ENCODE peak calls at places on chromosome 5, in six cellular contexts. Z is Panc1, C is SK-N-MC, Y is stomach, B is K562, S is sigmoid colon. I is an unnamed sample.
A peak's percentile ranks its signal among the peaks of the same experiment; 100 is the strongest.

GRCh38 chr5:56328753-56329560 is 95.8 kb upstream of the ANKRD55 start:
- DNase-seq in Z (no peak), B (no peak), Y (no peak), S (no peak), C (no peak), I (no peak)

GRCh38 chr5:6448141-6448491 is 543 bp upstream of the UBE2QL1 start:
- DNase-seq in S (no peak), B (no peak), Z (no peak), C (no peak), Y (no peak), I (no peak)

GRCh38 chr5:14410068-14410941 is 171.3 kb upstream of the OTULINL start:
- DNase-seq in C (no peak), Z (no peak), B (no peak), Y (no peak), S (no peak), I (no peak)

GRCh38 chr5:141420855-141421488 is at the start of gene PCDHGA11:
- DNase-seq in C (peak; percentile 55), B (peak; percentile 61), S (no peak), Y (no peak), Z (no peak), I (no peak)

GRCh38 chr5:79236364-79236969 is 536 bp downstream of the JMY start:
- DNase-seq in C (no peak), B (peak; percentile 44), Z (no peak), Y (no peak), S (peak; percentile 67), I (no peak)

GRCh38 chr5:67331296-67331925 is 134.8 kb upstream of the CD180 start:
- DNase-seq in S (no peak), Z (no peak), C (no peak), B (no peak), Y (no peak), I (no peak)

GRCh38 chr5:35160486-35161116 is 69.7 kb downstream of the PRLR start:
- DNase-seq in Y (no peak), B (no peak), Z (no peak), C (no peak), S (no peak), I (no peak)

GRCh38 chr5:137888875-137889759 is at the start of gene PKD2L2:
- DNase-seq in B (peak; percentile 82), Y (peak; percentile 80), S (peak; percentile 86), C (no peak), Z (peak; percentile 66), I (peak; percentile 72)

GRCh38 chr5:56170557-56170956 is 62.6 kb downstream of the ANKRD55 start:
- DNase-seq in B (no peak), Y (no peak), Z (no peak), S (no peak), C (no peak), I (no peak)

GRCh38 chr5:84790406-84790805 is 405.7 kb upstream of the EDIL3 start:
- DNase-seq in B (no peak), Y (no peak), C (no peak), Z (no peak), S (no peak), I (no peak)

GRCh38 chr5:154593091-154593490 is 115.1 kb upstream of the HAND1 start:
- DNase-seq in S (no peak), Y (no peak), C (no peak), B (no peak), Z (no peak), I (no peak)

GRCh38 chr5:135355182-135355581 is 43.8 kb downstream of the MACROH2A1 start:
- DNase-seq in B (no peak), Y (no peak), C (no peak), S (peak; percentile 2), Z (no peak), I (no peak)

GRCh38 chr5:11010811-11011210 is 249.8 kb upstream of the DAP start:
- DNase-seq in C (no peak), Z (no peak), B (no peak), Y (no peak), S (no peak), I (no peak)

GRCh38 chr5:180468732-180469585 is 25.2 kb upstream of the CNOT6 start:
- DNase-seq in C (no peak), B (no peak), Z (no peak), Y (no peak), S (no peak), I (no peak)

GRCh38 chr5:67156976-67157583 is 39.5 kb downstream of the CD180 start:
- DNase-seq in C (no peak), S (no peak), B (peak; percentile 32), Y (peak; percentile 42), Z (peak; percentile 45), I (no peak)

GRCh38 chr5:2756211-2756746 is 4.8 kb upstream of the IRX2 start:
- DNase-seq in Z (no peak), C (no peak), S (no peak), Y (peak; percentile 57), B (no peak), I (peak; percentile 67)

GRCh38 chr5:41219655-41220269 is 6.4 kb upstream of the C6 start:
- DNase-seq in Z (no peak), S (no peak), C (no peak), Y (no peak), B (no peak), I (no peak)

GRCh38 chr5:34857894-34858293 is 18.9 kb downstream of the TTC23L start:
- DNase-seq in C (no peak), Y (no peak), S (no peak), B (no peak), Z (no peak), I (no peak)

GRCh38 chr5:169097374-169097831 is 203.5 kb downstream of the SLIT3 start:
- DNase-seq in C (no peak), Y (no peak), S (peak; percentile 66), B (no peak), Z (no peak), I (no peak)

GRCh38 chr5:128579111-128579510 is 41.1 kb upstream of the FBN2 start:
- DNase-seq in B (no peak), C (no peak), Z (no peak), S (no peak), Y (no peak), I (no peak)

GRCh38 chr5:374631-375335 is 53.3 kb downstream of the AHRR start:
- DNase-seq in Y (no peak), C (no peak), B (no peak), Z (no peak), S (peak; percentile 53), I (peak; percentile 9)

GRCh38 chr5:65157906-65158603 is 323.7 kb downstream of the ADAMTS6 start:
- DNase-seq in Y (no peak), Z (no peak), C (no peak), S (no peak), B (no peak), I (no peak)

GRCh38 chr5:150358261-150359095 is 981 bp downstream of the TCOF1 start:
- DNase-seq in S (no peak), B (no peak), Y (no peak), C (no peak), Z (no peak), I (no peak)

GRCh38 chr5:173323121-173323798 is 5.0 kb downstream of the STC2 start:
- DNase-seq in Y (no peak), S (peak; percentile 51), Z (no peak), B (no peak), C (no peak), I (no peak)

GRCh38 chr5:173320259-173320658 is 8.0 kb downstream of the STC2 start:
- DNase-seq in S (peak; percentile 84), C (no peak), Z (no peak), Y (no peak), B (no peak), I (no peak)

GRCh38 chr5:173319610-173320100 is 8.6 kb downstream of the STC2 start:
- DNase-seq in Z (no peak), C (no peak), B (no peak), Y (no peak), S (no peak), I (no peak)

GRCh38 chr5:173323799-173324114 is 4.5 kb downstream of the STC2 start:
- DNase-seq in B (no peak), Z (no peak), C (no peak), Y (no peak), S (no peak), I (no peak)

DNA sequence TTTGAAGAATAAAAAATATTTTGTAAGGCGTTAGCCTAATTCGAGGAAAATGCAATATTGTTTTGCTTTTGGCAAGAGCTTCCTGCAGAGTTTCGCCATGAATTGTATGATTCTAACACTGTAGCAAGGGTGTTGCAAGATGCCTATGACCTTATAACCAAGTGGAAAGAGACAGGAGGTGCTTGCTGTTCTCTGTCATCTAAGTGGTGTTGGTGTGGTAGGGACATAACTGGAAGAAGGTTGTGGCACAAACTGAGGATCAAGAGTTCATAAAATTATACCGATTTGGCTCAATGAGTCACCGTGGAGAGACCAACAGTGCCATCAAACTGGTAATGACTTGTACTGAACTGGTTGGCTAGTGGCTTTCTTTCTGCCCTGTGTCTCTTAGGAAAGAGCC is 6.3 kb downstream of the STC2 start:
- DNase-seq in C (no peak), S (no peak), B (no peak), Y (no peak), Z (no peak), I (no peak)
- TF ChIP-seq POLR2AphosphoS5 in C (no peak), S (no peak), B (no peak), Y (no peak), Z (no peak), I (no peak)

GRCh38 chr5:80668016-80668969 is 13.5 kb upstream of the DHFR start:
- DNase-seq in S (no peak), C (no peak), Z (no peak), B (no peak), Y (no peak), I (no peak)
- TF ChIP-seq POLR2AphosphoS5 in S (no peak), C (no peak), Z (no peak), B (no peak), Y (no peak), I (no peak)

DNA sequence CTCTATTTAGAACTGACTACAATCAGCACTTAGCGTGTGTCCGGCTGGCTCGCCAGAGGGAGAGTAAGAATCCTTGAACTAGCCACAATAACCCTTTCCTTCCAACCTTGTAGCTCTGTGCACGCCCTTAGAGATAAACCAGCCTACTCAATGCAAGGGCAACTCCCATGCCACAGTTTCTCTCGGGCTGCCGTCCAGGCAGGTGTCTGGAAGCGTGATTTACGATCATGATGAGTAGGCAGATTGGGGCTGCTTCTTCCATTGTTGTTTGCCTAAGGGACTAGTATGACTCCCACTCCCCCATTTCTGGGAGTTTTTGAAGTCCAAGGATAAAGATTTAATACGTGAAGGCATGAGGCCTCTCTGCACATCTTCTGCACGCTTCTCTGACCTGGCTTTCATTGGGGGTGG is 133.9 kb upstream of the MYO10 start:
- DNase-seq in S (no peak), Y (peak; percentile 70), Z (no peak), C (no peak), B (peak; percentile 11), I (no peak)
- TF ChIP-seq POLR2AphosphoS5 in S (no peak), Y (peak; percentile 74), Z (no peak), C (no peak), B (no peak), I (no peak)

DNA sequence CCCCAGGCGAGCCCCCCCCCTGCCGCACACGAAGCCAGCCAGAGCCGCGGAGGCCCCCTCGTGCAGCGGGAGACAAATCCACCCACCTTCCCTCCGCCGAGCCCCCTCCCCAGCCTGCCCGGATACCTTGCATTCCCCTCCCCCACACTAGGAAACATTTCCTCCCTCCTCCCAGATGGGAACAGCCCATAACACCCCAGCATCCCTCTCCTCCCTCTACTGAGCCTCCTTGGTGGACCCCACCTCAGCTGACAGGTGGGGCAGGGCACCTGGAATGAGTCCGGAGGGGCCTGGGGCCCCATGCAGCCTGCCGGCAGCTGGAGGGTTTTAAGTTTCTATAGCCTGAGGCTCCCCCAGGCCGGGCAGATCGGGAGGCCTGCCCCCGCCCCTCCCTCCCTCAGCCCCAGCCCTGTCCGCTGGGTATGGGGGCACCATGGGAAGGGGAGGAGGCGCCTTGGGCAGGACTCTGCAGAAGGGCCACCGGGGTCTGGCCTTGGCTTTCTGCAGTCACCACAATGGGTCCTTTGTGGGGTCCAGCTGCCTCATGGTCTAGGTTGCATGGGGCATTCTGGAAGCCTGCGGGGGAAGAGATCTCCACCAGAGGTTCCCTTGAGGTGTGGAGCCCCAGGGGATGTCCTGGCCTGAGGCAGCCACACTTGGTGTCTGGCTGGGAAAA is 657 bp downstream of the ERGIC1 start:
- DNase-seq in C (no peak), Z (no peak), Y (no peak), B (no peak), S (peak; percentile 77), I (no peak)
- TF ChIP-seq POLR2AphosphoS5 in C (no peak), Z (no peak), Y (no peak), B (no peak), S (no peak), I (no peak)

I was measured in breast epithelium.